ENCODE peak calls at places on chromosomes 6 and 20, in four cellular contexts. One of them, this sample, is unnamed.

GRCh38 chr20:58826271-58826670 is 24.4 kb downstream of the GNAS-AS1 start:
- DNase-seq in A549: no peak
- DNase-seq in HepG2: no peak
- DNase-seq in K562: no peak
- DNase-seq in this sample: no peak

GRCh38 chr20:31859266-31859997 is 10.9 kb downstream of the DUSP15 start:
- DNase-seq in A549: no peak
- DNase-seq in HepG2: no peak
- DNase-seq in K562: no peak
- DNase-seq in this sample: no peak

GRCh38 chr6:16238057-16238657 is at the start of gene GMPR:
- DNase-seq in A549: no peak
- DNase-seq in HepG2: no peak
- DNase-seq in K562: peak; percentile 91
- DNase-seq in this sample: peak; percentile 39

GRCh38 chr6:93423542-93423941 is 4.2 kb upstream of the EPHA7 start:
- DNase-seq in A549: peak; percentile 62
- DNase-seq in HepG2: peak; percentile 62
- DNase-seq in K562: no peak
- DNase-seq in this sample: no peak

GRCh38 chr6:89921691-89922090 is 27.4 kb downstream of the GJA10 start:
- DNase-seq in A549: peak; percentile 4
- DNase-seq in HepG2: no peak
- DNase-seq in K562: no peak
- DNase-seq in this sample: no peak

GRCh38 chr20:19407731-19408130 is 195.3 kb downstream of the SLC24A3 start:
- DNase-seq in A549: no peak
- DNase-seq in HepG2: no peak
- DNase-seq in K562: no peak
- DNase-seq in this sample: no peak

GRCh38 chr6:101150226-101150625 is 243.3 kb upstream of the GRIK2 start:
- DNase-seq in A549: no peak
- DNase-seq in HepG2: no peak
- DNase-seq in K562: no peak
- DNase-seq in this sample: no peak

GRCh38 chr6:107153061-107153460 is 37.7 kb upstream of the BEND3 start:
- DNase-seq in A549: no peak
- DNase-seq in HepG2: no peak
- DNase-seq in K562: no peak
- DNase-seq in this sample: peak; percentile 69

GRCh38 chr6:3176562-3177355 is 19.4 kb upstream of the TUBB2A start:
- DNase-seq in A549: peak; percentile 75
- DNase-seq in HepG2: peak; percentile 68
- DNase-seq in K562: peak; percentile 85
- DNase-seq in this sample: peak; percentile 98

GRCh38 chr6:107698146-107698545 is 126.0 kb downstream of the SCML4 start:
- DNase-seq in A549: no peak
- DNase-seq in HepG2: no peak
- DNase-seq in K562: no peak
- DNase-seq in this sample: peak; percentile 86

GRCh38 chr6:134267917-134268361 is 50.0 kb downstream of the SGK1 start:
- DNase-seq in A549: no peak
- DNase-seq in HepG2: peak; percentile 19
- DNase-seq in K562: no peak
- DNase-seq in this sample: no peak

GRCh38 chr6:71499667-71500066 is 211.1 kb downstream of the OGFRL1 start:
- DNase-seq in A549: no peak
- DNase-seq in HepG2: no peak
- DNase-seq in K562: no peak
- DNase-seq in this sample: no peak

GRCh38 chr6:63816979-63817436 is 181.4 kb downstream of the PHF3 start:
- DNase-seq in A549: peak; percentile 20
- DNase-seq in HepG2: peak; percentile 25
- DNase-seq in K562: no peak
- DNase-seq in this sample: peak; percentile 27

GRCh38 chr6:82364087-82365010 is 732 bp downstream of the TPBG start:
- DNase-seq in A549: peak; percentile 69
- DNase-seq in HepG2: no peak
- DNase-seq in K562: peak; percentile 14
- DNase-seq in this sample: peak; percentile 60

GRCh38 chr20:571754-572331 is 28.3 kb upstream of the CSNK2A1 start:
- DNase-seq in A549: no peak
- DNase-seq in HepG2: no peak
- DNase-seq in K562: peak; percentile 33
- DNase-seq in this sample: no peak

GRCh38 chr6:27601668-27602254 is 128.9 kb upstream of the ZNF184 start:
- DNase-seq in A549: peak; percentile 86
- DNase-seq in HepG2: no peak
- DNase-seq in K562: peak; percentile 71
- DNase-seq in this sample: no peak

GRCh38 chr6:75205776-75206334 is at the start of gene COL12A1:
- DNase-seq in A549: peak; percentile 72
- DNase-seq in HepG2: no peak
- DNase-seq in K562: no peak
- DNase-seq in this sample: peak; percentile 100

GRCh38 chr20:51750037-51750769 is 18.0 kb downstream of the ATP9A start:
- DNase-seq in A549: peak; percentile 99
- DNase-seq in HepG2: peak; percentile 96
- DNase-seq in K562: no peak
- DNase-seq in this sample: peak; percentile 94

GRCh38 chr6:87697581-87698552 is 4.2 kb downstream of the AKIRIN2 start:
- DNase-seq in A549: no peak
- DNase-seq in HepG2: no peak
- DNase-seq in K562: no peak
- DNase-seq in this sample: peak; percentile 91

GRCh38 chr20:37558779-37559178 is 31.1 kb upstream of the BLCAP start:
- DNase-seq in A549: no peak
- DNase-seq in HepG2: no peak
- DNase-seq in K562: no peak
- DNase-seq in this sample: no peak

GRCh38 chr20:10236540-10237533 is 18.2 kb downstream of the SNAP25 start:
- DNase-seq in A549: no peak
- DNase-seq in HepG2: no peak
- DNase-seq in K562: no peak
- DNase-seq in this sample: no peak

GRCh38 chr6:159979136-159979874 is 10.4 kb downstream of the IGF2R start:
- DNase-seq in A549: no peak
- DNase-seq in HepG2: peak; percentile 82
- DNase-seq in K562: peak; percentile 65
- DNase-seq in this sample: peak; percentile 37

GRCh38 chr6:105072799-105073199 is 107.0 kb downstream of the POPDC3 start:
- DNase-seq in A549: peak; percentile 55
- DNase-seq in HepG2: peak; percentile 59
- DNase-seq in K562: no peak
- DNase-seq in this sample: peak; percentile 38

GRCh38 chr20:23072892-23073586 is 13.1 kb downstream of the CD93 start:
- DNase-seq in A549: no peak
- DNase-seq in HepG2: no peak
- DNase-seq in K562: no peak
- DNase-seq in this sample: no peak

GRCh38 chr20:21102691-21103311 is 3.4 kb downstream of the LINC00237 start:
- DNase-seq in A549: no peak
- DNase-seq in HepG2: no peak
- DNase-seq in K562: no peak
- DNase-seq in this sample: peak; percentile 1

GRCh38 chr20:21100590-21101452 is 5.3 kb downstream of the LINC00237 start:
- DNase-seq in A549: no peak
- DNase-seq in HepG2: no peak
- DNase-seq in K562: no peak
- DNase-seq in this sample: peak; percentile 2

GRCh38 chr20:21101453-21102251 is 4.5 kb downstream of the LINC00237 start:
- DNase-seq in A549: no peak
- DNase-seq in HepG2: no peak
- DNase-seq in K562: no peak
- DNase-seq in this sample: no peak

GRCh38 chr20:21103582-21104465 is 2.3 kb downstream of the LINC00237 start:
- DNase-seq in A549: no peak
- DNase-seq in HepG2: no peak
- DNase-seq in K562: no peak
- DNase-seq in this sample: no peak

GRCh38 chr20:21102252-21102609 is 3.9 kb downstream of the LINC00237 start:
- DNase-seq in A549: no peak
- DNase-seq in HepG2: no peak
- DNase-seq in K562: no peak
- DNase-seq in this sample: no peak
- TF ChIP-seq RAD21 in A549: no peak
- TF ChIP-seq RAD21 in HepG2: no peak
- TF ChIP-seq RAD21 in K562: no peak
- TF ChIP-seq RAD21 in this sample: no peak

GRCh38 chr6:33507261-33507660 is 52.9 kb downstream of the ZBTB9 start:
- DNase-seq in A549: no peak
- DNase-seq in HepG2: no peak
- DNase-seq in K562: no peak
- DNase-seq in this sample: no peak

GRCh38 chr6:33502486-33502885 is 48.1 kb downstream of the ZBTB9 start:
- DNase-seq in A549: no peak
- DNase-seq in HepG2: no peak
- DNase-seq in K562: no peak
- DNase-seq in this sample: no peak

GRCh38 chr6:33504486-33504885 is 50.1 kb downstream of the ZBTB9 start:
- DNase-seq in A549: no peak
- DNase-seq in HepG2: no peak
- DNase-seq in K562: no peak
- DNase-seq in this sample: no peak

GRCh38 chr6:33508935-33509926 is 54.9 kb downstream of the ZBTB9 start:
- DNase-seq in A549: no peak
- DNase-seq in HepG2: no peak
- DNase-seq in K562: no peak
- DNase-seq in this sample: no peak

DNA sequence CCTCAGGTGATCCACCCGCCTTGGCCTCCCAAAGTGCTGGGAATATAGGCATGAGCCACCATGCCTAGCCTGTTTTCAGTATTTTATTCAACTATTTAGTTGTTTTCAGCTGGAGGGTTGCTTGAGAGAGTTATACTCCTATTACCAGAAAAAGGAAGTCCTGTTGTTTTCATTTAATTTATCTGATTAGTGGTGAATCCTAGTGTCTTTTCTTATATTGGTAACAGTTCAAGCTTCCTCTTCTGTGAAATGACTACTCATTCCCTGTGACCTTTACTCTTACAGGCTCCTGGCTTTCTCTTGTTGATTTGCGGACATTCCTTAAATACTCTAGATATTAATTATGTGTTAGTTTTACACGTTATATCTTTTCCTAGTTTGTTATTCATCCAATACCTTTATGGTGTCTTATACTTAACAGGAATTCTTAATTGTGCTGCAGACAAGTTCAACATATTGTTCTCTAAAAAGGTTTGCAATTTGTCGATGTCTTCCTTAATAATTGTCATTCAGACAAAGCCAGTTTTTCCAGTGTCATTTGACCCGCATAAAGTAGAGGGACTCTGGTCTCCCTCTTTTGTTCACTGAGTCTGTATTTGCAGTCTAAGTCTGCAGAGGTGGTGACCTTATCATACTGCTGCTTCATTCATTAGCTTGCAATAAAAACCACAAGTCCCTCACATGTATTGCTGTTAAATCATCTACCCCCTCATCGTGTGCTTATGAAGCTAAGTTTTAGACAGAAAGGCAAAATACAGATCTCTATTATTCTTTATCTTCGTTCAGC is 51.4 kb downstream of the ZBTB9 start:
- DNase-seq in A549: no peak
- DNase-seq in HepG2: no peak
- DNase-seq in K562: no peak
- DNase-seq in this sample: no peak
- TF ChIP-seq MAZ in A549: no peak
- TF ChIP-seq MAZ in HepG2: no peak
- TF ChIP-seq MAZ in K562: no peak
- TF ChIP-seq MAZ in this sample: no peak

GRCh38 chr6:163731215-163732013 is 316.9 kb downstream of the QKI start:
- DNase-seq in A549: no peak
- DNase-seq in HepG2: no peak
- DNase-seq in K562: peak; percentile 82
- DNase-seq in this sample: no peak
- TF ChIP-seq RAD21 in A549: no peak
- TF ChIP-seq RAD21 in HepG2: no peak
- TF ChIP-seq RAD21 in K562: no peak
- TF ChIP-seq RAD21 in this sample: no peak

GRCh38 chr6:44004625-44005506 is 122.4 kb downstream of the MRPL14 start:
- DNase-seq in A549: peak; percentile 39
- DNase-seq in HepG2: no peak
- DNase-seq in K562: no peak
- DNase-seq in this sample: peak; percentile 33
- TF ChIP-seq MAZ in A549: no peak
- TF ChIP-seq MAZ in HepG2: no peak
- TF ChIP-seq MAZ in K562: no peak
- TF ChIP-seq MAZ in this sample: no peak

GRCh38 chr20:7772376-7772775 is 167.9 kb downstream of the HAO1 start:
- DNase-seq in A549: peak; percentile 6
- DNase-seq in HepG2: no peak
- DNase-seq in K562: no peak
- DNase-seq in this sample: peak; percentile 53

GRCh38 chr20:7770046-7770445 is 170.2 kb downstream of the HAO1 start:
- DNase-seq in A549: no peak
- DNase-seq in HepG2: no peak
- DNase-seq in K562: no peak
- DNase-seq in this sample: no peak

GRCh38 chr20:7775072-7775471 is 165.2 kb downstream of the HAO1 start:
- DNase-seq in A549: no peak
- DNase-seq in HepG2: no peak
- DNase-seq in K562: no peak
- DNase-seq in this sample: peak; percentile 3

GRCh38 chr20:7773511-7773910 is 166.7 kb downstream of the HAO1 start:
- DNase-seq in A549: no peak
- DNase-seq in HepG2: no peak
- DNase-seq in K562: no peak
- DNase-seq in this sample: no peak

GRCh38 chr20:7770578-7770977 is 169.7 kb downstream of the HAO1 start:
- DNase-seq in A549: no peak
- DNase-seq in HepG2: no peak
- DNase-seq in K562: no peak
- DNase-seq in this sample: no peak
- TF ChIP-seq RAD21 in A549: no peak
- TF ChIP-seq RAD21 in HepG2: no peak
- TF ChIP-seq RAD21 in K562: no peak
- TF ChIP-seq RAD21 in this sample: no peak

This sample was measured in IMR-90.